ENCODE peak calls at places on chromosomes 7 and 10, in nine cellular contexts. I is cardiac muscle cell; D is EL; M is endothelial cell; B is NCI-H1417; V is kidney glomerular epithelial cell; X is stimulated activated effector memory CD8-positive, alpha-beta T cell treated with anti-CD3 and anti-CD28 coated beads, Interleukin-12 subunit alpha, Interleukin-12 subunit beta, amount 100 ng/mL, for 72 hours; G is cardiac septum; O is GM12865. J is an unnamed sample.

GRCh38 chr10:114437456-114438292 is 33.4 kb upstream of the AFAP1L2 start:
- DNase-seq in I (peak), D (peak), M (no peak), B (no peak), V (no peak), X (no peak), G (no peak), O (peak), J (no peak)

GRCh38 chr7:77415822-77416620 is at the start of gene GSAP:
- DNase-seq in I (peak), D (peak), M (peak), B (peak), V (no peak), X (peak), G (peak), O (peak), J (peak)

GRCh38 chr7:36366649-36367560 is 22.8 kb upstream of the ANLN start:
- DNase-seq in I (peak), D (peak), M (peak), B (peak), V (peak), X (peak), G (peak), O (peak), J (peak)

GRCh38 chr10:13270877-13271551 is 28.9 kb downstream of the PHYH start:
- DNase-seq in I (peak), D (peak), M (no peak), B (no peak), V (no peak), X (no peak), G (no peak), O (no peak), J (no peak)

GRCh38 chr10:33542747-33543505 is 208.5 kb upstream of the NRP1 start:
- DNase-seq in I (peak), D (peak), M (no peak), B (no peak), V (no peak), X (no peak), G (no peak), O (no peak), J (no peak)

GRCh38 chr7:128454808-128455555 is 696 bp upstream of the HILPDA start:
- DNase-seq in I (peak), D (peak), M (no peak), B (no peak), V (no peak), X (no peak), G (no peak), O (peak), J (no peak)

GRCh38 chr7:13749666-13750065 is 239.8 kb downstream of the ETV1 start:
- DNase-seq in I (no peak), D (no peak), M (no peak), B (no peak), V (no peak), X (no peak), G (no peak), O (no peak), J (no peak)

GRCh38 chr7:86950360-86950759 is 109.1 kb downstream of the ELAPOR2 start:
- DNase-seq in I (no peak), D (no peak), M (no peak), B (no peak), V (no peak), X (no peak), G (no peak), O (peak), J (no peak)

GRCh38 chr7:128904381-128905197 is 5.9 kb downstream of the KCP start:
- DNase-seq in I (peak), D (peak), M (no peak), B (peak), V (peak), X (no peak), G (no peak), O (peak), J (peak)

GRCh38 chr7:66953044-66953427 is 32.0 kb downstream of the TMEM248 start:
- DNase-seq in I (no peak), D (no peak), M (no peak), B (no peak), V (no peak), X (no peak), G (no peak), O (no peak), J (no peak)

GRCh38 chr10:847868-848267 is 83.6 kb downstream of the LARP4B start:
- DNase-seq in I (peak), D (no peak), M (no peak), B (no peak), V (no peak), X (no peak), G (no peak), O (no peak), J (no peak)

GRCh38 chr10:58299580-58299979 is 30.6 kb downstream of the CISD1 start:
- DNase-seq in I (peak), D (peak), M (peak), B (peak), V (peak), X (peak), G (peak), O (peak), J (peak)

GRCh38 chr7:18019562-18019961 is 8.1 kb downstream of the PRPS1L1 start:
- DNase-seq in I (peak), D (peak), M (no peak), B (no peak), V (peak), X (no peak), G (no peak), O (no peak), J (no peak)

GRCh38 chr10:72812798-72813430 is 80.6 kb upstream of the OIT3 start:
- DNase-seq in I (peak), D (peak), M (no peak), B (no peak), V (peak), X (no peak), G (no peak), O (no peak), J (no peak)

GRCh38 chr7:37713613-37714012 is 30.0 kb downstream of the GPR141 start:
- DNase-seq in I (no peak), D (no peak), M (no peak), B (no peak), V (no peak), X (no peak), G (no peak), O (no peak), J (no peak)

GRCh38 chr7:124908258-124908657 is 21.4 kb downstream of the POT1 start:
- DNase-seq in I (no peak), D (peak), M (no peak), B (no peak), V (no peak), X (no peak), G (no peak), O (no peak), J (no peak)

GRCh38 chr10:34743804-34744203 is 71.3 kb downstream of the PARD3 start:
- DNase-seq in I (no peak), D (no peak), M (no peak), B (no peak), V (peak), X (no peak), G (peak), O (no peak), J (no peak)

GRCh38 chr7:141300816-141301215 is 227.0 kb downstream of the TMEM178B start:
- DNase-seq in I (no peak), D (no peak), M (no peak), B (no peak), V (no peak), X (no peak), G (no peak), O (no peak), J (no peak)

GRCh38 chr10:133043541-133044225 is 44.0 kb upstream of the ADGRA1 start:
- DNase-seq in I (no peak), D (no peak), M (no peak), B (no peak), V (no peak), X (no peak), G (no peak), O (no peak), J (no peak)

GRCh38 chr7:92835851-92836488 is 403 bp downstream of the CDK6 start:
- DNase-seq in I (peak), D (peak), M (peak), B (no peak), V (no peak), X (no peak), G (peak), O (peak), J (no peak)

GRCh38 chr10:112235920-112236319 is 47.3 kb upstream of the TECTB start:
- DNase-seq in I (no peak), D (no peak), M (no peak), B (no peak), V (no peak), X (no peak), G (no peak), O (no peak), J (no peak)

GRCh38 chr7:151782598-151783448 is 94.1 kb downstream of the PRKAG2 start:
- DNase-seq in I (peak), D (peak), M (peak), B (peak), V (peak), X (peak), G (peak), O (peak), J (no peak)

GRCh38 chr10:11290156-11290890 is 272.7 kb downstream of the CELF2 start:
- DNase-seq in I (no peak), D (no peak), M (no peak), B (no peak), V (no peak), X (no peak), G (no peak), O (no peak), J (no peak)

GRCh38 chr7:1698221-1698620 is 28.1 kb downstream of the ELFN1 start:
- DNase-seq in I (no peak), D (no peak), M (no peak), B (no peak), V (no peak), X (no peak), G (peak), O (no peak), J (no peak)

GRCh38 chr7:84228526-84228925 is 33.9 kb upstream of the SEMA3A start:
- DNase-seq in I (no peak), D (no peak), M (no peak), B (no peak), V (no peak), X (no peak), G (no peak), O (no peak), J (no peak)

GRCh38 chr10:4810093-4810492 is 15.9 kb upstream of the AKR1E2 start:
- DNase-seq in I (peak), D (peak), M (no peak), B (no peak), V (no peak), X (no peak), G (no peak), O (no peak), J (no peak)

GRCh38 chr7:109844362-109844761 is 1246.6 kb upstream of the LRRN3 start:
- DNase-seq in I (peak), D (peak), M (no peak), B (peak), V (peak), X (no peak), G (no peak), O (peak), J (no peak)

GRCh38 chr7:48563334-48563733 is 361.0 kb upstream of the CDC14C start:
- DNase-seq in I (no peak), D (no peak), M (no peak), B (no peak), V (no peak), X (no peak), G (no peak), O (peak), J (no peak)

GRCh38 chr7:12518920-12519681 is 51.4 kb upstream of the SCIN start:
- DNase-seq in I (peak), D (peak), M (peak), B (no peak), V (peak), X (no peak), G (no peak), O (peak), J (no peak)

GRCh38 chr7:116499168-116500070 is at the start of gene CAV2:
- DNase-seq in I (peak), D (peak), M (peak), B (peak), V (peak), X (peak), G (peak), O (peak), J (no peak)

GRCh38 chr7:16753102-16753931 is at the start of gene TSPAN13:
- DNase-seq in I (peak), D (peak), M (peak), B (peak), V (peak), X (peak), G (peak), O (peak), J (peak)

GRCh38 chr7:64608116-64608910 is 45.4 kb upstream of the ZNF680 start:
- DNase-seq in I (no peak), D (no peak), M (no peak), B (no peak), V (no peak), X (no peak), G (no peak), O (no peak), J (no peak)

GRCh38 chr7:24349339-24349738 is 65.3 kb downstream of the NPY start:
- DNase-seq in I (no peak), D (no peak), M (no peak), B (no peak), V (no peak), X (no peak), G (no peak), O (no peak), J (no peak)

J was measured in NCI-H1092.